ENCODE peak calls at places on chromosomes 2 and 18, in six cellular contexts. J is testis, H is esophagus squamous epithelium, M is natural killer cell, L is lung microvascular endothelial cell, R is NCI-H1417. C is an unnamed sample.
A peak's percentile ranks its signal among the peaks of the same experiment; 100 is the strongest.

GRCh38 chr2:190535586-190535985 is 1.1 kb upstream of the NEMP2 start:
- DNase-seq in J (no peak), H (no peak), M (no peak), L (no peak), R (peak; percentile 51), C (no peak)

GRCh38 chr18:79672490-79673276 is 6.9 kb upstream of the CTDP1 start:
- DNase-seq in J (no peak), H (no peak), M (no peak), L (no peak), R (no peak), C (no peak)

GRCh38 chr2:54347622-54348021 is 91.6 kb upstream of the TSPYL6 start:
- DNase-seq in J (no peak), H (no peak), M (no peak), L (no peak), R (no peak), C (no peak)

GRCh38 chr2:187008111-187008510 is 159.1 kb upstream of the ZSWIM2 start:
- DNase-seq in J (no peak), H (no peak), M (no peak), L (peak; percentile 6), R (no peak), C (no peak)

GRCh38 chr2:94982661-94983060 is 42.8 kb upstream of the MAL start:
- DNase-seq in J (peak; percentile 8), H (no peak), M (no peak), L (no peak), R (peak; percentile 3), C (no peak)

GRCh38 chr2:171345971-171346722 is 87.6 kb downstream of the METTL8 start:
- DNase-seq in J (no peak), H (no peak), M (no peak), L (peak; percentile 86), R (no peak), C (no peak)

GRCh38 chr2:223062304-223062845 is 10.4 kb downstream of the KCNE4 start:
- DNase-seq in J (no peak), H (no peak), M (no peak), L (no peak), R (no peak), C (no peak)

GRCh38 chr2:134736167-134736885 is 17.5 kb upstream of the TMEM163 start:
- DNase-seq in J (no peak), H (no peak), M (no peak), L (peak; percentile 83), R (no peak), C (no peak)

C was measured in DMS79.